ENCODE peak calls at places on chromosomes 6 and 20, in five cellular contexts. One of them, this sample, is unnamed.

GRCh38 chr6:30060634-30060981 is 457 bp upstream of the POLR1H start:
- DNase-seq in neuronal stem cell: no peak
- DNase-seq in H9: no peak
- DNase-seq in mesendoderm: peak; percentile 43
- DNase-seq in H1: no peak
- DNase-seq in this sample: peak; percentile 36

GRCh38 chr20:9392892-9393857 is 121.2 kb upstream of the LAMP5 start:
- DNase-seq in neuronal stem cell: peak; percentile 59
- DNase-seq in H1: peak; percentile 58
- DNase-seq in mesendoderm: peak; percentile 88
- DNase-seq in H9: peak; percentile 76
- DNase-seq in this sample: peak; percentile 73

GRCh38 chr6:152368761-152369624 is 268.2 kb downstream of the SYNE1 start:
- DNase-seq in neuronal stem cell: no peak
- DNase-seq in H1: no peak
- DNase-seq in mesendoderm: peak; percentile 37
- DNase-seq in H9: no peak
- DNase-seq in this sample: peak; percentile 35

GRCh38 chr6:34961574-34961973 is 72.5 kb downstream of the ANKS1A start:
- DNase-seq in mesendoderm: no peak
- DNase-seq in H1: no peak
- DNase-seq in neuronal stem cell: no peak
- DNase-seq in H9: no peak
- DNase-seq in this sample: no peak

GRCh38 chr20:32474717-32474966 is 110.5 kb downstream of the NOL4L start:
- DNase-seq in neuronal stem cell: no peak
- DNase-seq in mesendoderm: no peak
- DNase-seq in H1: no peak
- DNase-seq in H9: no peak
- DNase-seq in this sample: no peak

GRCh38 chr20:53262294-53262840 is 290.2 kb downstream of the TSHZ2 start:
- DNase-seq in mesendoderm: no peak
- DNase-seq in neuronal stem cell: no peak
- DNase-seq in H1: no peak
- DNase-seq in H9: no peak
- DNase-seq in this sample: no peak

GRCh38 chr6:167485186-167485978 is 160.5 kb downstream of the TTLL2 start:
- DNase-seq in neuronal stem cell: no peak
- DNase-seq in mesendoderm: no peak
- DNase-seq in H9: no peak
- DNase-seq in H1: no peak
- DNase-seq in this sample: no peak

GRCh38 chr6:107115695-107116327 is 496 bp upstream of the BEND3 start:
- DNase-seq in neuronal stem cell: peak; percentile 67
- DNase-seq in H1: no peak
- DNase-seq in H9: peak; percentile 81
- DNase-seq in mesendoderm: peak; percentile 88
- DNase-seq in this sample: no peak

GRCh38 chr6:141077355-141078333 is 1055.1 kb upstream of the GJE1 start:
- DNase-seq in neuronal stem cell: peak; percentile 6
- DNase-seq in H1: peak; percentile 23
- DNase-seq in H9: peak; percentile 74
- DNase-seq in mesendoderm: peak; percentile 81
- DNase-seq in this sample: no peak

GRCh38 chr6:110064744-110065524 is 86.8 kb downstream of the GPR6 start:
- DNase-seq in H9: no peak
- DNase-seq in neuronal stem cell: no peak
- DNase-seq in H1: no peak
- DNase-seq in mesendoderm: no peak
- DNase-seq in this sample: no peak

GRCh38 chr6:116461563-116462507 is 660 bp downstream of the CALHM6 start:
- DNase-seq in H9: peak; percentile 84
- DNase-seq in mesendoderm: peak; percentile 90
- DNase-seq in H1: peak; percentile 60
- DNase-seq in neuronal stem cell: peak; percentile 68
- DNase-seq in this sample: peak; percentile 47

GRCh38 chr6:127347188-127347587 is 3.8 kb upstream of the ECHDC1 start:
- DNase-seq in neuronal stem cell: no peak
- DNase-seq in H9: no peak
- DNase-seq in mesendoderm: no peak
- DNase-seq in H1: no peak
- DNase-seq in this sample: no peak

GRCh38 chr20:54179946-54180345 is 6.2 kb upstream of the CYP24A1 start:
- DNase-seq in mesendoderm: no peak
- DNase-seq in H9: no peak
- DNase-seq in H1: no peak
- DNase-seq in neuronal stem cell: no peak
- DNase-seq in this sample: no peak

GRCh38 chr20:48965189-48965910 is 43.8 kb downstream of the ARFGEF2 start:
- DNase-seq in H9: no peak
- DNase-seq in H1: no peak
- DNase-seq in mesendoderm: no peak
- DNase-seq in neuronal stem cell: no peak
- DNase-seq in this sample: peak; percentile 72

GRCh38 chr20:24766826-24767622 is 182.0 kb upstream of the CST7 start:
- DNase-seq in H1: no peak
- DNase-seq in mesendoderm: no peak
- DNase-seq in H9: peak; percentile 12
- DNase-seq in neuronal stem cell: no peak
- DNase-seq in this sample: no peak

GRCh38 chr20:62621251-62622110 is 20.8 kb upstream of the SLCO4A1 start:
- DNase-seq in neuronal stem cell: no peak
- DNase-seq in H1: no peak
- DNase-seq in mesendoderm: no peak
- DNase-seq in H9: no peak
- DNase-seq in this sample: no peak

GRCh38 chr6:142696123-142696522 is 248.9 kb downstream of the HIVEP2 start:
- DNase-seq in mesendoderm: no peak
- DNase-seq in H9: no peak
- DNase-seq in neuronal stem cell: no peak
- DNase-seq in H1: no peak
- DNase-seq in this sample: no peak

GRCh38 chr6:75530696-75531095 is 37.1 kb upstream of the FILIP1 start:
- DNase-seq in H1: no peak
- DNase-seq in neuronal stem cell: no peak
- DNase-seq in mesendoderm: no peak
- DNase-seq in H9: no peak
- DNase-seq in this sample: peak; percentile 18

GRCh38 chr20:54021446-54022235 is 48.8 kb downstream of the BCAS1 start:
- DNase-seq in H1: no peak
- DNase-seq in neuronal stem cell: no peak
- DNase-seq in H9: no peak
- DNase-seq in mesendoderm: no peak
- DNase-seq in this sample: no peak

GRCh38 chr6:7529141-7529540 is 12.3 kb upstream of the DSP start:
- DNase-seq in H9: no peak
- DNase-seq in mesendoderm: no peak
- DNase-seq in neuronal stem cell: no peak
- DNase-seq in H1: no peak
- DNase-seq in this sample: no peak

GRCh38 chr6:45952546-45952945 is 63.1 kb downstream of the CLIC5 start:
- DNase-seq in mesendoderm: no peak
- DNase-seq in neuronal stem cell: no peak
- DNase-seq in H9: no peak
- DNase-seq in H1: no peak
- DNase-seq in this sample: no peak

GRCh38 chr6:108452725-108453195 is 108.0 kb upstream of the FOXO3 start:
- DNase-seq in H1: peak; percentile 5
- DNase-seq in neuronal stem cell: no peak
- DNase-seq in mesendoderm: peak; percentile 68
- DNase-seq in H9: peak; percentile 31
- DNase-seq in this sample: peak; percentile 27

GRCh38 chr20:62591591-62591990 is 50.7 kb upstream of the SLCO4A1 start:
- DNase-seq in H1: no peak
- DNase-seq in neuronal stem cell: no peak
- DNase-seq in H9: no peak
- DNase-seq in mesendoderm: no peak
- DNase-seq in this sample: no peak

GRCh38 chr20:49644980-49645565 is 68.6 kb downstream of the B4GALT5 start:
- DNase-seq in mesendoderm: no peak
- DNase-seq in H1: no peak
- DNase-seq in neuronal stem cell: no peak
- DNase-seq in H9: no peak
- DNase-seq in this sample: peak; percentile 12

GRCh38 chr6:154411076-154411475 is 54.5 kb upstream of the IPCEF1 start:
- DNase-seq in H9: no peak
- DNase-seq in neuronal stem cell: no peak
- DNase-seq in mesendoderm: no peak
- DNase-seq in H1: no peak
- DNase-seq in this sample: no peak

GRCh38 chr6:154410619-154411044 is 54.0 kb upstream of the IPCEF1 start:
- DNase-seq in neuronal stem cell: no peak
- DNase-seq in H1: no peak
- DNase-seq in mesendoderm: peak; percentile 67
- DNase-seq in H9: no peak
- DNase-seq in this sample: peak; percentile 97

GRCh38 chr6:154412106-154412820 is 55.7 kb upstream of the IPCEF1 start:
- DNase-seq in H1: no peak
- DNase-seq in neuronal stem cell: no peak
- DNase-seq in mesendoderm: no peak
- DNase-seq in H9: no peak
- DNase-seq in this sample: peak; percentile 22

GRCh38 chr6:154408906-154409500 is 52.4 kb upstream of the IPCEF1 start:
- DNase-seq in mesendoderm: no peak
- DNase-seq in neuronal stem cell: no peak
- DNase-seq in H1: no peak
- DNase-seq in H9: no peak
- DNase-seq in this sample: peak; percentile 66

DNA sequence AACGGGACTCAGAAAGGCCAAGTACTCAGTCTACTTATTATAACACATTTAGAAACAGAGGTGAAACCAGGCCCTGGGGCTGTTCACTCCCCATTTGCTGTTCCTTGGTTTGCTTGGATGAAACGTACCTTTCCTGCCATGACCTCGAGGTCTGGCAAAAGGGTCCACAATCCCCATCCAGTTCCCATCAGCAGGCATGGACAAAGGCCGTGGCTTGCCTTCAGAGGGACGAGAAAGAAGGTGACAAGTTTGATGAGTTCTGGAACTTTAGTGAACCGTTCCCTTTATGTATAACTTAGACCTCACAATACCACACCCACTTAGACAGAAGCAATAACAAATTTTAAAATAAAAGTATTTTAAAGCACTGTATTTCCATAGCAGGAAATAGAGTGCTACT is 53.6 kb upstream of the IPCEF1 start:
- DNase-seq in H1: no peak
- DNase-seq in neuronal stem cell: no peak
- DNase-seq in H9: no peak
- DNase-seq in mesendoderm: no peak
- DNase-seq in this sample: no peak
- H2BK5ac ChIP-seq in H1: peak overlapping the region; percentile 85
- H2BK5ac ChIP-seq in neuronal stem cell: no peak overlapping the region
- H2BK5ac ChIP-seq in H9: no peak overlapping the region
- H2BK5ac ChIP-seq in mesendoderm: no peak overlapping the region
- H2BK5ac ChIP-seq in this sample: peak overlapping the region; percentile 100

DNA sequence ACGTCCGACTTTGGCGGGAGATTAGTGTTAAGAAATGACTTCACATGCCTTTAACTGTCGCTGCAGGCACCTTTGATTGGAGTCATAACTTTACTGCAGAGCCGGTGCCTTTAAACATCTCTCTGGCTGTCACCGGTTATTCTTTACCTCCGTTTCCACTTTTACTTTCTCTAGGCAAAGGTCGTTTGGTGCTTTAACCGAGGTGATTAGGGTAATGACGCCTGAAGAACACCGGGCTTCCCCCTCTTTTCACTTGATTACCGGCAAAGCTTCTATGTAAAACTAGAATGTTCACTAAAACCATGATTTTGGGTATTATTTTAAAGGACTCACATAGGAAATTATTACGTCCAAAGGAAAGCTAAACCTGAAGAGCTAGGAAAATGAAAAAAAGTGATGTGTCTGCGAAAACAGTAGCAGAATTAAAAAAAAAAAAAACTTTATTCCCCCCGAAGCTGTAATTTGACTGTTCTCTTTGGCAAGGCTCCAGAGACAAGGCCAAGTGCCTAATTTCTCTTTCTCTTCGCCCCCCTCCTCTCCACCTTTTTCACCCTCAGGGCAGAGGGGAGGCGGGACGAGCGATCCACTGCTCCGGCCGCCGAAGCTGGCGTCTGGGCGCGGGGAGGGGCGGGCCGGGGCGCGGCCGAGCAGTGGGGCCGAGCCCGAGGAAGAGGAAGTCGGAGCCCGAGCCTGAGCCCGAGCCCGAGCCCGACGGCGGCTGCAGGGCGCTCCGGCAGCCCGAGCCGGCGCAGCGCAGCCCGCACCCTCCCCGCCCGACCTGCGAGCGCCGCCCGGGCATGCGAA is at the start of gene PLEKHG1:
- DNase-seq in H9: peak; percentile 79
- DNase-seq in H1: peak; percentile 25
- DNase-seq in neuronal stem cell: peak; percentile 53
- DNase-seq in mesendoderm: peak; percentile 83
- DNase-seq in this sample: no peak
- H2BK120ac ChIP-seq in H9: no peak within 1 kb of the TSS
- H2BK120ac ChIP-seq in H1: no peak within 1 kb of the TSS
- H2BK120ac ChIP-seq in neuronal stem cell: peak within 1 kb of the TSS; percentile 73
- H2BK120ac ChIP-seq in mesendoderm: peak within 1 kb of the TSS; percentile 56
- H2BK120ac ChIP-seq in this sample: no peak within 1 kb of the TSS

DNA sequence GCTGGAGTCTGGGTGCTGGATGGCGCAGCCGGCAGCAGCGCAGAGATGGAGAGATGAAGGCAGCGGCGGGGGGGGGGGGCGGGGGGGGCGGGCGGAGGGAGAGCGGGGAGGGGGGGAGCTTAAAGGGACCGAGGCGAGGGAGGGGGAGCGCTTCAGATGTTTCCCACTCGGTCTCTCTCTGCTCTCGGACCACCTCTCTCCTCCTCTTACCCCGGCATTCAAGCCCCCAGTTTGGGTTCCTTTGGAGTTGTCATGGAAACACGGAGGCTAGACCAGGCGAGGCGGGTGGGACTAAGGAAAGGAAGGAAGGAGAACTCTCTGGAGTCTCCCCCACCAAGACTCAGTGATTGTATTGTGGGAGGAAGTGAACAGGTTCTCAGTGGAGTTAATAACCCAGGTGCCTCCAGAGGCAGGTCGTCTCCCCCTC is at the start of gene PRRT1:
- DNase-seq in H9: no peak
- DNase-seq in H1: no peak
- DNase-seq in neuronal stem cell: no peak
- DNase-seq in mesendoderm: peak; percentile 60
- DNase-seq in this sample: no peak
- H4K8ac ChIP-seq in H9: no peak within 1 kb of the TSS
- H4K8ac ChIP-seq in H1: no peak within 1 kb of the TSS
- H4K8ac ChIP-seq in neuronal stem cell: no peak within 1 kb of the TSS
- H4K8ac ChIP-seq in mesendoderm: no peak within 1 kb of the TSS
- H4K8ac ChIP-seq in this sample: peak within 1 kb of the TSS; percentile 75

GRCh38 chr6:15437090-15437489 is 191.2 kb downstream of the JARID2 start:
- DNase-seq in H9: no peak
- DNase-seq in mesendoderm: no peak
- DNase-seq in H1: no peak
- DNase-seq in neuronal stem cell: no peak
- DNase-seq in this sample: no peak

GRCh38 chr6:15441215-15441868 is 195.5 kb downstream of the JARID2 start:
- DNase-seq in H9: peak; percentile 6
- DNase-seq in H1: no peak
- DNase-seq in neuronal stem cell: peak; percentile 31
- DNase-seq in mesendoderm: peak; percentile 77
- DNase-seq in this sample: peak; percentile 78

GRCh38 chr6:15440040-15440439 is 194.2 kb downstream of the JARID2 start:
- DNase-seq in H9: no peak
- DNase-seq in H1: no peak
- DNase-seq in mesendoderm: no peak
- DNase-seq in neuronal stem cell: no peak
- DNase-seq in this sample: no peak

GRCh38 chr6:15441982-15442381 is 196.1 kb downstream of the JARID2 start:
- DNase-seq in neuronal stem cell: no peak
- DNase-seq in H1: no peak
- DNase-seq in H9: no peak
- DNase-seq in mesendoderm: no peak
- DNase-seq in this sample: no peak

GRCh38 chr6:15439410-15440022 is 193.6 kb downstream of the JARID2 start:
- DNase-seq in neuronal stem cell: peak; percentile 18
- DNase-seq in H9: no peak
- DNase-seq in H1: no peak
- DNase-seq in mesendoderm: peak; percentile 83
- DNase-seq in this sample: no peak
- H2BK5ac ChIP-seq in neuronal stem cell: no peak overlapping the region
- H2BK5ac ChIP-seq in H9: no peak overlapping the region
- H2BK5ac ChIP-seq in H1: no peak overlapping the region
- H2BK5ac ChIP-seq in mesendoderm: peak overlapping the region; percentile 97
- H2BK5ac ChIP-seq in this sample: no peak overlapping the region

This sample was measured in IMR-90.